ENCODE peak calls at places on chromosomes 7 and 10, in nine cellular contexts. N is stimulated activated naive B cell treated with anti-CD40 and anti-IgM and Interleukin-4, amounts not matched to agents 10 μg/mL and 1 μg/mL and 100 μg/mL, for 72 hours; Z is amygdala; Q is activated effector memory CD4-positive, alpha-beta T cell treated with Interleukin-2 at 50 U/mL for 16 hours; O is T-cell; L is fibroblast of lung; D is DMS153; K is hypothalamus; H is NCI-H1092. G is an unnamed sample.

GRCh38 chr10:43816351-43817321 is 168.0 kb upstream of the ZNF32 start:
- DNase-seq in N (no peak), Z (no peak), Q (peak; percentile 61), O (peak; percentile 70), L (peak; percentile 53), D (no peak), K (no peak), H (no peak), G (no peak)

GRCh38 chr10:116113721-116114501 is 159.1 kb downstream of the GFRA1 start:
- DNase-seq in N (no peak), Z (no peak), Q (no peak), O (no peak), L (peak; percentile 25), D (no peak), K (no peak), H (no peak), G (no peak)

GRCh38 chr10:125982256-125982948 is 86.0 kb downstream of the FANK1 start:
- DNase-seq in N (peak; percentile 39), Z (peak; percentile 15), Q (no peak), O (no peak), L (peak; percentile 79), D (peak; percentile 85), K (no peak), H (peak; percentile 58), G (peak; percentile 84)

GRCh38 chr10:124300224-124300623 is 118.5 kb downstream of the OAT start:
- DNase-seq in N (no peak), Z (no peak), Q (no peak), O (no peak), L (no peak), D (no peak), K (no peak), H (no peak), G (no peak)

GRCh38 chr10:117729156-117729555 is 186.6 kb downstream of the EMX2 start:
- DNase-seq in N (no peak), Z (no peak), Q (no peak), O (no peak), L (no peak), D (no peak), K (no peak), H (no peak), G (no peak)

GRCh38 chr10:86300931-86301330 is 65.7 kb downstream of the GRID1 start:
- DNase-seq in N (no peak), Z (no peak), Q (no peak), O (no peak), L (no peak), D (no peak), K (no peak), H (no peak), G (no peak)

GRCh38 chr10:105241254-105241653 is 600.2 kb downstream of the SORCS3 start:
- DNase-seq in N (no peak), Z (no peak), Q (no peak), O (no peak), L (no peak), D (no peak), K (no peak), H (no peak), G (no peak)

GRCh38 chr10:133262696-133263095 is 14.0 kb downstream of the ADAM8 start:
- DNase-seq in N (no peak), Z (no peak), Q (no peak), O (no peak), L (no peak), D (peak; percentile 67), K (no peak), H (no peak), G (no peak)

GRCh38 chr7:75572814-75573213 is 80.7 kb downstream of the SPDYE5 start:
- DNase-seq in N (no peak), Z (peak; percentile 33), Q (no peak), O (no peak), L (no peak), D (no peak), K (no peak), H (no peak), G (no peak)

GRCh38 chr7:31073486-31074383 is 21.6 kb downstream of the ADCYAP1R1 start:
- DNase-seq in N (no peak), Z (no peak), Q (no peak), O (no peak), L (no peak), D (no peak), K (no peak), H (no peak), G (no peak)

GRCh38 chr7:91164948-91165845 is 99.0 kb upstream of the FZD1 start:
- DNase-seq in N (peak; percentile 17), Z (no peak), Q (no peak), O (no peak), L (peak; percentile 78), D (no peak), K (no peak), H (no peak), G (no peak)

GRCh38 chr10:121465215-121465614 is 133.0 kb downstream of the FGFR2 start:
- DNase-seq in N (no peak), Z (no peak), Q (no peak), O (no peak), L (no peak), D (no peak), K (no peak), H (no peak), G (no peak)

G was measured in midbrain.